ENCODE peak calls at places on chromosomes 1 and 21, in nine cellular contexts. D is PC-9; C is stimulated activated CD4-positive, alpha-beta T cell treated with anti-CD3 and anti-CD28 coated beads, TNF-alpha, amount 100 ng/mL, for 4 hours; K is mammary epithelial cell; Q is Right ventricle myocardium superior; T is MCF 10A; E is A549; S is activated CD4-positive, alpha-beta T cell treated with anti-CD3 and anti-CD28 coated beads, Interleukin-2, amount 50 U/mL, for 4 hours; N is hepatic stellate cell. F is an unnamed sample.

GRCh38 chr1:10697621-10698160 is 98.8 kb downstream of the CASZ1 start:
- DNase-seq in E (no peak), Q (no peak), D (no peak), N (no peak), S (no peak), T (no peak), K (no peak), C (no peak), F (no peak)

GRCh38 chr1:54800899-54801759 is at the start of gene TTC22:
- DNase-seq in T (peak; percentile 71), D (peak; percentile 87), N (no peak), C (peak; percentile 31), Q (peak; percentile 61), E (no peak), K (peak; percentile 72), S (peak; percentile 65), F (no peak)

GRCh38 chr1:22388666-22389455 is 62.8 kb upstream of the ZBTB40 start:
- DNase-seq in C (no peak), D (peak; percentile 9), T (peak; percentile 21), N (no peak), S (no peak), E (peak; percentile 11), K (peak; percentile 39), Q (no peak), F (no peak)

GRCh38 chr21:44596068-44596725 is 3.9 kb upstream of the KRTAP10-6 start:
- DNase-seq in K (peak; percentile 62), C (no peak), E (no peak), T (no peak), N (no peak), Q (no peak), D (no peak), S (no peak), F (peak; percentile 48)

GRCh38 chr21:35829014-35829525 is 231.3 kb downstream of the SETD4 start:
- DNase-seq in S (no peak), Q (no peak), K (no peak), C (no peak), N (no peak), E (no peak), T (no peak), D (no peak), F (no peak)

GRCh38 chr1:11052839-11053757 is 6.1 kb upstream of the MASP2 start:
- DNase-seq in Q (no peak), N (no peak), T (no peak), E (no peak), C (no peak), D (no peak), S (no peak), K (no peak), F (no peak)

GRCh38 chr1:9376886-9377333 is 84.2 kb downstream of the SPSB1 start:
- DNase-seq in K (no peak), Q (peak; percentile 81), C (no peak), S (no peak), E (no peak), N (peak; percentile 88), D (no peak), T (peak; percentile 14), F (peak; percentile 41)

GRCh38 chr1:59718064-59718988 is 96.4 kb upstream of the HOOK1 start:
- DNase-seq in K (peak; percentile 23), S (no peak), D (no peak), E (no peak), N (no peak), C (no peak), T (peak; percentile 53), Q (no peak), F (no peak)

GRCh38 chr21:25911730-25912401 is 177.1 kb downstream of the GABPA start:
- DNase-seq in D (no peak), K (no peak), T (no peak), E (no peak), S (no peak), Q (peak; percentile 69), N (no peak), C (no peak), F (no peak)

GRCh38 chr1:37036667-37037053 is 2.3 kb upstream of the GRIK3 start:
- DNase-seq in C (no peak), Q (no peak), E (no peak), D (no peak), K (no peak), N (no peak), S (no peak), T (no peak), F (no peak)

GRCh38 chr1:4120557-4121292 is 220.7 kb upstream of the C1orf174 start:
- DNase-seq in N (no peak), C (no peak), S (no peak), K (no peak), T (no peak), D (no peak), Q (no peak), E (no peak), F (no peak)

GRCh38 chr1:46041551-46041950 is 90.9 kb downstream of the PIK3R3 start:
- DNase-seq in Q (no peak), N (no peak), T (no peak), E (no peak), S (no peak), D (no peak), K (no peak), C (no peak), F (no peak)

GRCh38 chr1:54081306-54082270 is 28.2 kb downstream of the TCEANC2 start:
- DNase-seq in N (peak; percentile 53), D (peak; percentile 60), K (peak; percentile 72), E (peak; percentile 81), S (peak; percentile 49), T (peak; percentile 84), C (peak; percentile 31), Q (peak; percentile 59), F (peak; percentile 70)

GRCh38 chr1:45929257-45929687 is 125.9 kb downstream of the MAST2 start:
- DNase-seq in D (peak; percentile 21), Q (no peak), T (peak; percentile 5), S (no peak), C (no peak), E (peak; percentile 56), N (peak; percentile 44), K (peak; percentile 27), F (peak; percentile 95)

GRCh38 chr1:40303790-40304189 is 13.3 kb downstream of the COL9A2 start:
- DNase-seq in D (no peak), C (no peak), S (no peak), Q (no peak), N (no peak), K (no peak), T (no peak), E (no peak), F (no peak)

GRCh38 chr21:37565530-37566223 is 199.1 kb downstream of the DYRK1A start:
- DNase-seq in K (no peak), S (no peak), E (peak; percentile 33), Q (no peak), T (peak; percentile 14), D (peak; percentile 19), C (no peak), N (no peak), F (peak; percentile 46)

GRCh38 chr1:6385673-6386191 is 7.8 kb downstream of the ACOT7 start:
- DNase-seq in E (peak; percentile 84), C (no peak), N (peak; percentile 58), S (no peak), Q (no peak), D (peak; percentile 92), K (peak; percentile 99), T (peak; percentile 97), F (peak; percentile 94)

GRCh38 chr1:63169057-63169456 is 153.3 kb upstream of the FOXD3 start:
- DNase-seq in E (no peak), Q (no peak), S (no peak), N (no peak), C (no peak), T (no peak), K (no peak), D (no peak), F (no peak)

GRCh38 chr1:236868625-236869467 is 73.8 kb downstream of the MTR start:
- DNase-seq in K (peak; percentile 41), E (peak; percentile 72), C (peak; percentile 7), S (peak; percentile 17), N (no peak), D (peak; percentile 19), T (peak; percentile 76), Q (no peak), F (peak; percentile 52)

F was measured in HT1080.